ENCODE peak calls at places on chromosomes 4 and X, in eight cellular contexts. S is stomach, K is breast epithelium, T is GM12891, D is SK-N-SH, Q is K562, L is esophagus muscularis mucosa, X is HCT116. V is an unnamed sample.

GRCh38 chr4:174631901-174632758 is 109.8 kb upstream of the HPGD start:
- DNase-seq in T (no peak), S (no peak), L (no peak), X (peak), D (peak), Q (peak), K (no peak), V (no peak)

GRCh38 chrX:122203399-122203798 is 980.7 kb upstream of the GRIA3 start:
- DNase-seq in D (no peak), S (no peak), L (no peak), T (no peak), Q (no peak), K (no peak), X (no peak), V (no peak)

GRCh38 chr4:137768196-137768595 is 235.9 kb upstream of the PCDH18 start:
- DNase-seq in T (no peak), L (no peak), S (no peak), Q (no peak), K (no peak), X (no peak), D (no peak), V (no peak)

GRCh38 chr4:55475394-55476243 is 71.1 kb downstream of the CLOCK start:
- DNase-seq in Q (no peak), X (no peak), K (no peak), S (no peak), T (no peak), L (no peak), D (no peak), V (no peak)

GRCh38 chr4:40515037-40515397 is 114.6 kb downstream of the RBM47 start:
- DNase-seq in X (no peak), K (no peak), S (peak), Q (no peak), L (no peak), D (no peak), T (no peak), V (no peak)

GRCh38 chrX:71998836-71999509 is 88.3 kb downstream of the NHSL2 start:
- DNase-seq in X (peak), L (no peak), T (no peak), D (peak), S (peak), Q (peak), K (no peak), V (peak)

GRCh38 chrX:135477576-135477975 is 42.9 kb upstream of the INTS6L start:
- DNase-seq in D (peak), L (no peak), Q (peak), X (peak), T (no peak), K (peak), S (peak), V (no peak)

GRCh38 chr4:145527773-145528172 is 46.1 kb downstream of the SMAD1 start:
- DNase-seq in Q (no peak), X (no peak), T (no peak), D (no peak), K (no peak), S (no peak), L (no peak), V (no peak)

GRCh38 chr4:7206385-7206784 is 14.0 kb downstream of the SORCS2 start:
- DNase-seq in D (no peak), Q (peak), X (no peak), S (no peak), K (no peak), T (no peak), L (no peak), V (no peak)

GRCh38 chr4:74946196-74946595 is 13.3 kb downstream of the PARM1 start:
- DNase-seq in D (no peak), X (no peak), L (no peak), K (no peak), T (no peak), Q (no peak), S (no peak), V (no peak)

GRCh38 chrX:73182502-73183114 is 32.0 kb downstream of the NAP1L2 start:
- DNase-seq in S (no peak), Q (no peak), K (no peak), D (no peak), X (no peak), L (no peak), T (no peak), V (no peak)

GRCh38 chr4:168674077-168674747 is 177.4 kb downstream of the PALLD start:
- DNase-seq in S (no peak), L (no peak), X (no peak), T (no peak), D (no peak), Q (no peak), K (no peak), V (no peak)

GRCh38 chr4:66575024-66575696 is 904.9 kb upstream of the EPHA5 start:
- DNase-seq in X (no peak), D (no peak), S (no peak), Q (no peak), L (no peak), K (peak), T (no peak), V (no peak)

GRCh38 chr4:38071801-38072567 is 111.8 kb downstream of the PTTG2 start:
- DNase-seq in T (no peak), K (no peak), D (no peak), Q (no peak), X (no peak), S (no peak), L (no peak), V (no peak)

GRCh38 chr4:23135792-23136645 is 443.3 kb downstream of the GBA3 start:
- DNase-seq in T (no peak), L (no peak), S (no peak), Q (peak), X (peak), D (peak), K (no peak), V (no peak)

GRCh38 chr4:182143822-182144620 is 99.2 kb upstream of the TENM3 start:
- DNase-seq in S (no peak), L (no peak), K (no peak), T (no peak), D (peak), X (no peak), Q (no peak), V (no peak)

GRCh38 chrX:103918050-103918449 is 44.4 kb upstream of the TMSB15B start:
- DNase-seq in L (peak), T (peak), Q (peak), D (peak), X (peak), K (no peak), S (peak), V (peak)

GRCh38 chr4:156547439-156547838 is 424.2 kb downstream of the PDGFC start:
- DNase-seq in Q (no peak), L (no peak), S (no peak), T (no peak), K (no peak), X (no peak), D (no peak), V (no peak)

GRCh38 chr4:186700746-186701145 is 22.9 kb downstream of the FAT1 start:
- DNase-seq in D (no peak), S (no peak), X (no peak), L (no peak), K (peak), T (no peak), Q (no peak), V (no peak)

GRCh38 chr4:13478707-13479106 is 5.4 kb downstream of the RAB28 start:
- DNase-seq in Q (no peak), L (no peak), K (no peak), D (no peak), S (no peak), T (no peak), X (no peak), V (no peak)

GRCh38 chr4:33063238-33063637 is 2343.1 kb downstream of the PCDH7 start:
- DNase-seq in X (no peak), T (no peak), S (no peak), D (no peak), K (no peak), Q (no peak), L (no peak), V (no peak)

GRCh38 chr4:4492161-4492847 is 49.5 kb downstream of the STX18 start:
- DNase-seq in X (no peak), D (no peak), K (no peak), S (no peak), T (peak), Q (no peak), L (no peak), V (peak)

GRCh38 chrX:127011629-127012028 is 192.1 kb downstream of the PRR32 start:
- DNase-seq in S (no peak), T (no peak), K (no peak), Q (no peak), D (no peak), L (no peak), X (no peak), V (no peak)

GRCh38 chr4:83552924-83553323 is 17.0 kb downstream of the GPAT3 start:
- DNase-seq in X (no peak), Q (peak), S (no peak), K (no peak), L (no peak), T (no peak), D (no peak), V (no peak)

GRCh38 chrX:57155171-57155570 is 18.0 kb upstream of the SPIN2A start:
- DNase-seq in T (no peak), X (no peak), Q (no peak), D (no peak), S (no peak), K (no peak), L (no peak), V (no peak)

GRCh38 chrX:38279188-38279587 is 48.1 kb downstream of the RPGR start:
- DNase-seq in X (no peak), D (no peak), S (no peak), Q (no peak), T (no peak), L (no peak), K (no peak), V (no peak)

GRCh38 chr4:1967512-1968149 is 41.1 kb downstream of the NELFA start:
- DNase-seq in S (no peak), K (no peak), T (no peak), L (no peak), D (peak), X (no peak), Q (no peak), V (no peak)

GRCh38 chr4:41141910-41142309 is 72.4 kb downstream of the APBB2 start:
- DNase-seq in X (no peak), Q (no peak), L (no peak), D (no peak), K (no peak), T (no peak), S (no peak), V (no peak)

GRCh38 chr4:16513876-16514275 is 287.6 kb upstream of the TAPT1 start:
- DNase-seq in K (no peak), L (no peak), Q (no peak), X (no peak), T (no peak), S (no peak), D (no peak), V (no peak)

GRCh38 chr4:53889335-53890084 is 174.9 kb downstream of the CHIC2 start:
- DNase-seq in S (no peak), L (peak), T (no peak), D (peak), X (no peak), K (no peak), Q (no peak), V (no peak)

GRCh38 chrX:97616883-97617510 is 733.3 kb downstream of the RPA4 start:
- DNase-seq in Q (no peak), D (no peak), L (no peak), T (no peak), S (no peak), K (no peak), X (peak), V (peak)

GRCh38 chrX:120752431-120753128 is 122.7 kb upstream of the C1GALT1C1 start:
- DNase-seq in L (no peak), D (no peak), X (no peak), Q (no peak), S (no peak), T (no peak), K (no peak), V (no peak)

GRCh38 chr4:30386266-30386895 is 333.8 kb upstream of the PCDH7 start:
- DNase-seq in D (no peak), Q (no peak), K (no peak), X (no peak), T (no peak), S (no peak), L (no peak), V (no peak)

GRCh38 chr4:123398803-123399637 is 2.4 kb downstream of the SPRY1 start:
- DNase-seq in D (peak), X (peak), Q (no peak), S (peak), T (no peak), K (peak), L (no peak), V (peak)

GRCh38 chr4:123397276-123398150 is 918 bp downstream of the SPRY1 start:
- DNase-seq in Q (no peak), X (peak), D (peak), T (no peak), S (peak), K (no peak), L (no peak), V (no peak)

GRCh38 chr4:123399638-123400358 is 3.2 kb downstream of the SPRY1 start:
- DNase-seq in Q (no peak), D (no peak), X (no peak), S (no peak), K (no peak), L (no peak), T (no peak), V (no peak)

GRCh38 chr4:123396294-123397275 is at the start of gene SPRY1:
- DNase-seq in K (peak), S (peak), D (peak), X (peak), Q (peak), L (peak), T (no peak), V (peak)

GRCh38 chr4:123398151-123398802 is 1.7 kb downstream of the SPRY1 start:
- DNase-seq in K (peak), S (peak), Q (peak), T (peak), X (peak), D (peak), L (no peak), V (peak)
- TF ChIP-seq POLR2AphosphoS5 in K (peak), S (peak), Q (no peak), T (no peak), X (no peak), D (no peak), L (no peak), V (no peak)

GRCh38 chr4:152698012-152698499 is 18.3 kb upstream of the TMEM154 start:
- DNase-seq in S (no peak), T (no peak), X (no peak), K (no peak), L (no peak), D (no peak), Q (no peak), V (no peak)

GRCh38 chr4:152699313-152699712 is 19.5 kb upstream of the TMEM154 start:
- DNase-seq in K (no peak), D (no peak), X (no peak), S (no peak), Q (no peak), L (no peak), T (no peak), V (no peak)

GRCh38 chr4:152697284-152698011 is 17.7 kb upstream of the TMEM154 start:
- DNase-seq in T (no peak), S (no peak), X (no peak), L (no peak), Q (no peak), K (no peak), D (no peak), V (no peak)

GRCh38 chr4:152696764-152697250 is 17.0 kb upstream of the TMEM154 start:
- DNase-seq in K (peak), Q (no peak), X (peak), S (peak), D (no peak), T (peak), L (no peak), V (peak)

DNA sequence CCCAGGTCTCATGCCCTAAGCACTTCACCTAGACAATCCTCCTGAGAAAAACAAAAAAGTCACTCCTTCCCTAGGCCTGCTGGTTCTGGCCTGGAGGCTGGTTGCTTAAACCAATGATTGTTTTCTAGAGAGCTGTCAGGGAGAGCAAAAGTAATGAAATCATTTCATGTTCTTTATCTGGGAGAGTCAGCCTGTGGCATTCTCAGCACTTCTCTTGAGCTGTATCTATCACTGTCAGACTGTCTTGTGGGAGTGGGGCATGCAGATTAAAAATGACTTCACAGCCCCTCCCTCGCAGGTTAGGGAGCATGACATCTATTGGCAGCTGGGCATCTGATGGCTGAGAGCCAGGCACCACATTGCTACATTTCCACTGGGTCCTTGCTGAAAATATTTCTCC is 20.4 kb upstream of the TMEM154 start:
- DNase-seq in K (no peak), L (no peak), Q (no peak), D (no peak), T (no peak), X (no peak), S (no peak), V (no peak)
- TF ChIP-seq POLR2AphosphoS5 in K (no peak), L (no peak), Q (no peak), D (no peak), T (no peak), X (no peak), S (no peak), V (no peak)

DNA sequence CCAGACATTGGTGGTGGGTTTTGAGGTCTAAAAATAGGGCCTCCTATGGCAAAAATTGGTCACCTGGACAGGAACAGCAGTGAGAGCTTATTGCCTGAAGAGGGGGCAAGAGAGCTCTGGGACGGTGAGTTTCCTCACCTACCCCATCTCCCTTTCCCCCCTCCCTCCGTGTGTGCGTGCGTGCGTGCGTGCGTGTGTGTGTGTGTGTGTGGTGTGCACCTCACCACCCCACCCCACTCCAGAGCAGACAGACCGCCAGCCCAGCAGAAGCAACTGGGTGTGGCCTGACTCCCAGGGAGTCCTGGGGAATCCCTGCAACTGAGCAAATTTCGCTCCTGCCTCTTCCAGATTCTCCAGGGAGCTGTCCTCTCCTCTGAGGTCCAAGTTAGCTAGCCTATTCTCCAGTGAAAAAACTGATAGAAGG is 44.7 kb downstream of the PRPS1 start:
- DNase-seq in Q (peak), D (peak), K (peak), X (peak), T (no peak), S (peak), L (peak), V (peak)
- TF ChIP-seq POLR2AphosphoS5 in Q (no peak), D (no peak), K (peak), X (peak), T (no peak), S (peak), L (peak), V (no peak)

GRCh38 chr4:129543299-129543698 is 447.3 kb downstream of the C4orf33 start:
- DNase-seq in D (no peak), X (no peak), K (no peak), S (no peak), Q (no peak), L (no peak), T (no peak), V (no peak)

GRCh38 chr4:129546531-129546930 is 450.6 kb downstream of the C4orf33 start:
- DNase-seq in K (no peak), T (no peak), D (no peak), Q (no peak), L (no peak), S (no peak), X (no peak), V (no peak)

GRCh38 chr4:129550281-129550785 is 454.4 kb downstream of the C4orf33 start:
- DNase-seq in S (no peak), D (no peak), Q (no peak), K (no peak), T (no peak), X (no peak), L (no peak), V (no peak)

DNA sequence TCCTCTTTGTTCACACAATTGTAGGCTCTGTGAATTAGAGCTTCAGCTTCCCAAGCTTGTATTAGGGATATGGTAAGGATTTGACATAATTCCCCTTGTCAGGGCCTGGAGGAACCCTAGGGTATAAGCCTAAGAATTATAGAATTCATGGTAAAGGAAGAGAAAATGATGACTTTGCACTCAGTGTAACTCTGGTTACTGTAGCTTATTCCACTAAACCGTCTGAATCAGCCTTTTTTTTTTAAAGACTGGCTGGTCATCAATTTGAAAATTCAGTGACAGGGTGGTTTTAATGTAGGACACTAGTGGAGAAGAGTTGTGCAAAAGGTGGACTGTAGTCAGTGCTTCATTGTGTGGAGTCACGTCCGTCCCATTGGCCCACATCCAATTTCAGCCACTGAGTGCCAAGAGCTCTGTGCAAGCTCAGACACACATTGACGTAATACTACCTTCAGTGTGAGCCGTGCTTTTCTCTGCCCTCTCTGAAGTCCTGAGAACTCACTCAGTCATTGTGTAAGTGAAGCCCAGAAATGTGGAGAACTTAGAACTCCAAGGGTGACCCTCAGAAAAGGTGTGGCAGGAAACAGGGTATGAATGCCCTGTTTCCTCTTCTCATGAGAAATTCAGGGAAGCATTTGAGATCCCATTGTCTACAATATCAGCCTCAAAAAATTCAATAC is 449.8 kb downstream of the C4orf33 start:
- DNase-seq in D (no peak), T (no peak), L (no peak), X (no peak), S (peak), Q (no peak), K (peak), V (no peak)
- TF ChIP-seq POLR2AphosphoS5 in D (no peak), T (no peak), L (peak), X (no peak), S (peak), Q (no peak), K (no peak), V (no peak)

GRCh38 chr4:20681263-20681662 is 19.0 kb upstream of the PACRGL start:
- DNase-seq in X (no peak), Q (no peak), L (no peak), K (no peak), S (peak), D (no peak), T (no peak), V (no peak)

GRCh38 chr4:20675786-20676185 is 24.5 kb upstream of the PACRGL start:
- DNase-seq in Q (no peak), K (no peak), T (no peak), L (no peak), S (no peak), X (no peak), D (no peak), V (no peak)

GRCh38 chr4:20679946-20680345 is 20.3 kb upstream of the PACRGL start:
- DNase-seq in Q (no peak), K (no peak), T (no peak), D (no peak), L (no peak), S (no peak), X (no peak), V (no peak)

GRCh38 chr4:20678382-20678781 is 21.9 kb upstream of the PACRGL start:
- DNase-seq in Q (no peak), L (no peak), X (no peak), K (no peak), T (no peak), S (no peak), D (no peak), V (no peak)

GRCh38 chr4:20676773-20677172 is 23.5 kb upstream of the PACRGL start:
- DNase-seq in L (no peak), Q (no peak), D (no peak), X (no peak), K (no peak), T (no peak), S (no peak), V (no peak)
- TF ChIP-seq POLR2AphosphoS5 in L (no peak), Q (no peak), D (no peak), X (no peak), K (no peak), T (no peak), S (no peak), V (no peak)